ENCODE peak calls at places on chromosomes 3 and 15, in five cellular contexts. G is NCI-H526, Y is BE2C, X is uterus, A is GM03348. Q is an unnamed sample.

GRCh38 chr3:128971421-128971820 is 22.5 kb downstream of the CFAP92 start:
- DNase-seq in Y (no peak), A (peak), X (peak), G (no peak), Q (no peak)

GRCh38 chr15:33808720-33809119 is 159.6 kb upstream of the CHRM5 start:
- DNase-seq in Y (no peak), X (no peak), G (no peak), A (peak), Q (no peak)

GRCh38 chr3:8757551-8758518 is 11.6 kb downstream of the OXTR start:
- DNase-seq in A (peak), G (no peak), X (peak), Y (no peak), Q (no peak)

GRCh38 chr3:42387802-42388651 is 22.4 kb downstream of the LYZL4 start:
- DNase-seq in X (no peak), A (no peak), Y (no peak), G (no peak), Q (peak)

GRCh38 chr3:127670761-127671522 is 1.8 kb upstream of the ABTB1 start:
- DNase-seq in Y (no peak), X (peak), G (no peak), A (no peak), Q (no peak)

GRCh38 chr15:62455441-62455921 is 290.4 kb upstream of the C2CD4B start:
- DNase-seq in X (no peak), A (no peak), G (no peak), Y (no peak), Q (no peak)

GRCh38 chr15:26771917-26772587 is 814 bp downstream of the GABRB3 start:
- DNase-seq in Y (peak), G (no peak), A (peak), X (no peak), Q (no peak)

GRCh38 chr3:33936921-33937210 is 138.4 kb downstream of the PDCD6IP start:
- DNase-seq in Y (no peak), A (no peak), X (no peak), G (no peak), Q (no peak)

GRCh38 chr3:107664614-107665013 is 141.9 kb downstream of the BBX start:
- DNase-seq in Y (no peak), X (no peak), G (no peak), A (no peak), Q (no peak)

GRCh38 chr3:39136533-39137434 is 16.6 kb downstream of the CSRNP1 start:
- DNase-seq in A (no peak), Y (no peak), X (no peak), G (no peak), Q (no peak)

GRCh38 chr15:48579945-48580671 is 65.4 kb downstream of the FBN1 start:
- DNase-seq in A (no peak), Y (no peak), G (no peak), X (no peak), Q (no peak)

GRCh38 chr3:152213086-152213674 is 55.5 kb upstream of the MBNL1 start:
- DNase-seq in X (no peak), G (no peak), A (no peak), Y (no peak), Q (no peak)

GRCh38 chr3:61983479-61983878 is 389.9 kb downstream of the FEZF2 start:
- DNase-seq in X (no peak), A (no peak), G (no peak), Y (no peak), Q (no peak)

GRCh38 chr3:136645915-136646314 is 106.3 kb downstream of the STAG1 start:
- DNase-seq in Y (no peak), A (no peak), G (no peak), X (no peak), Q (no peak)

GRCh38 chr15:76185716-76186115 is 125.6 kb downstream of the ETFA start:
- DNase-seq in G (peak), X (no peak), Y (peak), A (peak), Q (no peak)

GRCh38 chr15:43067717-43068461 is 37.9 kb downstream of the UBR1 start:
- DNase-seq in A (peak), G (no peak), X (no peak), Y (no peak), Q (no peak)

GRCh38 chr15:29677450-29677849 is 144.8 kb downstream of the TJP1 start:
- DNase-seq in A (no peak), X (no peak), Y (no peak), G (no peak), Q (no peak)

GRCh38 chr3:121724130-121724529 is 25.4 kb downstream of the GOLGB1 start:
- DNase-seq in G (no peak), A (no peak), X (no peak), Y (no peak), Q (no peak)

GRCh38 chr3:134885877-134886621 is 91.0 kb downstream of the EPHB1 start:
- DNase-seq in Y (no peak), A (peak), X (no peak), G (no peak), Q (no peak)

GRCh38 chr3:175155172-175155571 is 296.0 kb downstream of the NAALADL2 start:
- DNase-seq in X (no peak), Y (no peak), G (no peak), A (no peak), Q (no peak)

GRCh38 chr3:38247366-38248035 is 18.1 kb upstream of the SLC22A13 start:
- DNase-seq in A (peak), G (no peak), Y (no peak), X (no peak), Q (no peak)

GRCh38 chr15:45386974-45387373 is 8.6 kb upstream of the GATM start:
- DNase-seq in X (no peak), G (no peak), Y (no peak), A (no peak), Q (no peak)

GRCh38 chr15:41928637-41929620 is 35.1 kb upstream of the SPTBN5 start:
- DNase-seq in X (no peak), A (no peak), Y (peak), G (no peak), Q (no peak)

GRCh38 chr3:160678447-160678846 is 1.5 kb downstream of the ARL14 start:
- DNase-seq in G (no peak), A (no peak), X (no peak), Y (no peak), Q (no peak)